ENCODE peak calls at places on chromosomes 13 and 19, in eight cellular contexts. N is AG10803, R is mucosa of descending colon, J is AG09309, L is IMR-90, T is cardiac muscle cell, W is left ventricle myocardium inferior, X is fibroblast of lung. M is an unnamed sample.

GRCh38 chr13:81480634-81481033 is 1139.7 kb upstream of the SPRY2 start:
- DNase-seq in N (no peak), R (no peak), W (no peak), X (no peak), T (peak), L (no peak), J (no peak), M (no peak)

GRCh38 chr13:85828094-85828684 is 29.0 kb upstream of the SLITRK6 start:
- DNase-seq in X (peak), L (peak), N (peak), R (no peak), J (no peak), T (peak), W (no peak), M (no peak)

GRCh38 chr13:25180795-25181537 is 8.9 kb upstream of the AMER2 start:
- DNase-seq in J (no peak), W (no peak), L (no peak), X (no peak), R (no peak), T (no peak), N (no peak), M (no peak)

GRCh38 chr13:41008349-41008980 is 10.7 kb downstream of the ELF1 start:
- DNase-seq in W (no peak), L (peak), N (peak), T (no peak), R (no peak), J (peak), X (peak), M (peak)

GRCh38 chr19:16589917-16590316 is 17.7 kb upstream of the SLC35E1 start:
- DNase-seq in W (no peak), X (no peak), N (no peak), T (no peak), J (no peak), R (no peak), L (no peak), M (no peak)

GRCh38 chr19:53432088-53432661 is 391 bp downstream of the ZNF761 start:
- DNase-seq in J (no peak), T (peak), N (peak), X (peak), W (peak), R (peak), L (peak), M (peak)

GRCh38 chr19:29843180-29844051 is 31.6 kb downstream of the CCNE1 start:
- DNase-seq in L (no peak), X (peak), J (no peak), R (peak), W (peak), T (peak), N (no peak), M (no peak)

GRCh38 chr13:113273856-113274590 is 23.0 kb upstream of the LAMP1 start:
- DNase-seq in X (peak), L (peak), J (peak), T (no peak), N (peak), R (no peak), W (no peak), M (peak)

GRCh38 chr13:26017196-26017921 is 34.5 kb downstream of the SHISA2 start:
- DNase-seq in L (no peak), J (no peak), X (no peak), T (no peak), W (no peak), R (no peak), N (no peak), M (no peak)

GRCh38 chr13:110980921-110981320 is 66.1 kb upstream of the ANKRD10 start:
- DNase-seq in L (no peak), N (no peak), J (no peak), R (no peak), T (no peak), W (no peak), X (no peak), M (no peak)

GRCh38 chr13:45361596-45362206 is 20.7 kb upstream of the TPT1 start:
- DNase-seq in T (no peak), L (peak), X (peak), R (no peak), W (no peak), J (no peak), N (peak), M (peak)

GRCh38 chr19:4181053-4181508 is 1.3 kb downstream of the SIRT6 start:
- DNase-seq in X (no peak), R (peak), W (no peak), J (no peak), T (no peak), L (no peak), N (no peak), M (no peak)

GRCh38 chr13:80881495-80882482 is 540.9 kb upstream of the SPRY2 start:
- DNase-seq in L (no peak), X (peak), N (no peak), T (no peak), W (no peak), J (no peak), R (no peak), M (no peak)

GRCh38 chr19:54024660-54025059 is 33.2 kb downstream of the CACNG6 start:
- DNase-seq in X (no peak), J (no peak), N (no peak), W (no peak), T (no peak), L (no peak), R (no peak), M (no peak)

GRCh38 chr19:19368087-19368486 is 37.4 kb upstream of the GATAD2A start:
- DNase-seq in N (no peak), W (no peak), X (no peak), R (no peak), L (no peak), T (no peak), J (no peak), M (no peak)

GRCh38 chr19:38699647-38700349 is 44.5 kb downstream of the CAPN12 start:
- DNase-seq in W (no peak), X (no peak), R (no peak), J (no peak), L (no peak), N (no peak), T (no peak), M (no peak)
- TF ChIP-seq CTCF in W (no peak), X (no peak), R (no peak), J (no peak), L (no peak), N (no peak), T (no peak), M (no peak)

GRCh38 chr19:17834350-17835181 is 13.2 kb downstream of the JAK3 start:
- DNase-seq in T (no peak), N (no peak), L (no peak), J (no peak), X (no peak), R (no peak), W (no peak), M (no peak)
- TF ChIP-seq CTCF in T (no peak), N (no peak), L (peak), J (peak), X (peak), R (no peak), W (no peak), M (peak)

GRCh38 chr19:55704494-55705245 is 29.6 kb downstream of the EPN1 start:
- DNase-seq in L (no peak), N (no peak), J (no peak), X (no peak), R (no peak), T (no peak), W (no peak), M (no peak)
- TF ChIP-seq CTCF in L (no peak), N (no peak), J (no peak), X (no peak), R (no peak), T (no peak), W (no peak), M (no peak)

DNA sequence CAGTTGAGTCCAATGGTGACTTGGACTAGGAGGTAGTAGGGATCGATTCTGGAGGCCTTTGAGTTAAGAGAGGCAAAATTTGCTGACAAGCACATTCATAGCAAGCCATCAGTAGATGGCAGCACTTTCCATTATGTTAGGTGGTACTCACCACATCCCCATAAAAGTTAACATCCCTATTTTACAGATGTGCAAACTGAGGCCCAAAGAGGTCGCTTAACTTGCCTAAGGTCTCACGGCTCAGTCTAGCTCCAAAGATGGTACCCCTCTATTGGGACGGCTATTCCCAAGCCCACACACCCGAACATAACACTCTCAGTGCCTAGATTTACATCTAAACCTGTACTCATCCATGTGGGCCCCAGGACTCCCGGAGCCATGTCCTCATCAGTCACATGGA is 21.5 kb upstream of the FOSB start:
- DNase-seq in X (peak), J (no peak), T (no peak), L (peak), R (no peak), N (peak), W (no peak), M (no peak)
- TF ChIP-seq CTCF in X (peak), J (peak), T (peak), L (peak), R (no peak), N (peak), W (peak), M (peak)